ENCODE peak calls at places on chromosomes 13 and 19, in four cellular contexts. C is neural progenitor cell; K is CD8-positive, alpha-beta memory T cell; Q is cardiac fibroblast. J is an unnamed sample.

GRCh38 chr13:51726446-51727185 is 77.3 kb downstream of the DHRS12 start:
- DNase-seq in C (no peak), Q (peak), K (no peak), J (no peak)

GRCh38 chr13:40109324-40109958 is 454.0 kb downstream of the COG6 start:
- DNase-seq in K (no peak), Q (peak), C (no peak), J (peak)

GRCh38 chr19:34808566-34808965 is 35.6 kb upstream of the ZNF599 start:
- DNase-seq in C (no peak), K (no peak), Q (peak), J (peak)

GRCh38 chr13:85266771-85267170 is 532.4 kb downstream of the SLITRK6 start:
- DNase-seq in Q (no peak), K (no peak), C (peak), J (no peak)

GRCh38 chr19:17209126-17210036 is 5.8 kb upstream of the USE1 start:
- DNase-seq in K (no peak), C (peak), Q (peak), J (peak)

GRCh38 chr13:75399879-75400217 is 82.1 kb downstream of the TBC1D4 start:
- DNase-seq in K (no peak), C (no peak), Q (no peak), J (no peak)

GRCh38 chr13:112376050-112376681 is at the start of gene SPACA7:
- DNase-seq in C (no peak), Q (no peak), K (no peak), J (no peak)

GRCh38 chr13:24693862-24694471 is 13.8 kb downstream of the ATP12A start:
- DNase-seq in Q (peak), K (peak), C (peak), J (peak)

GRCh38 chr13:44904982-44905381 is 84.3 kb downstream of the NUFIP1 start:
- DNase-seq in Q (peak), C (no peak), K (no peak), J (peak)

GRCh38 chr19:29711584-29712132 is 3.4 kb downstream of the C19orf12 start:
- DNase-seq in C (no peak), Q (no peak), K (peak), J (no peak)

GRCh38 chr19:10279737-10280442 is 6.9 kb upstream of the ICAM4 start:
- DNase-seq in Q (no peak), C (no peak), K (no peak), J (no peak)

GRCh38 chr13:61600360-61601033 is 184.8 kb upstream of the PCDH20 start:
- DNase-seq in K (no peak), Q (no peak), C (no peak), J (no peak)

GRCh38 chr13:83980322-83980721 is 98.0 kb upstream of the SLITRK1 start:
- DNase-seq in Q (no peak), C (no peak), K (no peak), J (no peak)

GRCh38 chr13:100147825-100148224 is 58.9 kb downstream of the PCCA start:
- DNase-seq in C (no peak), Q (no peak), K (no peak), J (no peak)

GRCh38 chr13:48979892-48980291 is 4.2 kb downstream of the FNDC3A start:
- DNase-seq in C (no peak), Q (no peak), K (no peak), J (no peak)

GRCh38 chr13:66503890-66504289 is 726.2 kb downstream of the PCDH9 start:
- DNase-seq in Q (no peak), K (no peak), C (peak), J (peak)

DNA sequence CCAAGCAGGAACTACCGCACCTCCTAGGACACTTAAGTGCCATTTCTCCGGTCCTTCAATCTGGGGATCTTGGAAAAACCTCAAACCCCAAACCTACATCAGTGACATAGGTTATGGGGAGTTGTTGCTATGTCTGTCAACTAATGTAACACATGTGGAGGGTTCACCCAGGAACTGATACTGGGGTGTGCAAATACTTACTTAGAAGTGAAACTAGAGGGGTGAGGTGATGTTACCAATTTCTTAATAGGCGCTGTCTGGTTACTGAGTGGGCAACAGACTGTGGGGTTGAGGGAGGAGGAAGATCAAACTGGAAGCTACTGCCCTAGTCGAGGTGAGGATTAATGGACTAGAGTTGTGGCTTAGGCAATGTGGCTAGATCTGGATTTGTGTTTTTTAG is 1.9 kb downstream of the ZNF586 start:
- DNase-seq in C (no peak), K (no peak), Q (no peak), J (no peak)
- H3K4me3 ChIP-seq in C (no peak), K (no peak), Q (no peak), J (no peak)

GRCh38 chr19:44748426-44749254 is at the start of gene BCL3:
- DNase-seq in Q (no peak), K (peak), C (peak), J (peak)

GRCh38 chr19:44746616-44746945 is 1.9 kb upstream of the BCL3 start:
- DNase-seq in C (no peak), K (no peak), Q (no peak), J (no peak)

GRCh38 chr19:44745887-44746600 is 2.5 kb upstream of the BCL3 start:
- DNase-seq in Q (no peak), K (no peak), C (no peak), J (no peak)

GRCh38 chr19:44747739-44748425 is 626 bp upstream of the BCL3 start:
- DNase-seq in Q (peak), K (peak), C (peak), J (peak)

DNA sequence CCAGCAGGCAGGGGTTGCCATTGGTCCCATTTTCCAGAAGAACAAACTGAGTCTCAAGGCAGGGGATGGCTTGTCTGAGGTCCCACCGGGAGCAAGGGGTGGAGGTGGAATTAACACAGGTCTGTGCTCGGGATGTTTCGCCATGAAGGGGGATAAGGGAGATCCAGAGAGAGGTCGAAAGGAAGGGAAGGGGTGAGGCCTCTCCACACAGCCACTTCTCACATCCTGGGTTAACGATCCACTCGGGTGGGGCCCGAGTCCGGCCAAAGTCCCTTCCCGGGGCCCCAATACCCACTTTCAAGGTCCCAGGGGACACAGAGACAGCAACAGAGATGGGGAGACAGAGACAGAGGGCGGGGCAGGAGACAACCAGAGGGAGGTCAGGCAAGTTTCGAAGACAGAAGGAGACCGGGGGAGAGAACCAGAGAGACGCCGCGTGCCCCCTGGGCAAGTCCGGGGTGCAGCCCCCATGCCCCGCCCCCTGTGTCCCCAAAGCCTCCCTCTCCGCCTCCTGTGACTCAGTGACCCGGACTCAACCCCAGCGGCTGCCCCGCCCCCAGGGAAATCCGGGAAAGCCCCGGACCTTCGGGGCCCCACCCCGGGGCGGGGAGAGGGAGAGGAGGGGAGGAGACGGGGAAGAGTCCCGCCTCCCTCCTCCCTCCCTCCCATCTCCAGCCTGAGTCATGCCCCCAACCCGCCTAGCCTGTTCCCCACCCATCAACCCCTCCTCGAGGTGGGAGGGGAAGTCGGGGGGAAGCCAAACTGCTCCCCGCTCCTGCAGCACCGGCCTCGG is 1.4 kb upstream of the BCL3 start:
- DNase-seq in C (peak), K (peak), Q (peak), J (peak)
- H3K4me3 ChIP-seq in C (peak), K (peak), Q (peak), J (peak)

DNA sequence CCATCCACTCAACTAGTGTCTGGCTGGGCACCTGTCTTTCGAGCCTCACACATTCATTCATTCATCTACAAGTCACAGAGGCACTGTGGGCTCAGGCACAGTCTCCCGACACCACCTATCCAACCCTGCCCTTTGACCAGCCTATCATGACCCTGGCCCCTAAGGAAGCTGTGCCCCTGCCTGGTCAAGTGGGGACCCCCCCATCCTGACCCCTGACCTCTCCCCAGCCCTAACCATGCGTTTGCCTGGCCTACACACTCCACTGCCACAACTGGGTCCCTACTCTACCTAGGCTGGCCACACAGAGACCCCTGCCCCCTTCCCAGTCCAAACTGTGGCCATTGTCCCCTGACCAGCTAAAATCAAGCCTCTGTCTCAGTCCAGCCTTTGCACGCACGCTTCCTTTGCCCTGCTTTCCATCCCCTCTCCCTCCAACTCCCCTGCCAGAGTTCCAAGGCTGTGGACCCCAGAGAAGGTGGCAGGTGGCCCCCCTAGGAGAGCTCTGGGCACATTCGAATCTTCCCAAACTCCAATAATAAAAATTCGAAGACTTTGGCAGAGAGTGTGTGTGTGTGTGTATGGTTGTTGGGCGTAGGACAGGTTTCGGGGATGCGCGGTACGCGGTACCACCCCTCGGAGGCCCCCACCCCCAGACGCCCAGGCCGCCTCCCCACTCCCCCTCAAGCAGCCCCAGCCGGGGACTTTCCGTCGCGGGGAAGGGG is 404 bp upstream of the IL27RA start:
- DNase-seq in C (no peak), K (no peak), Q (no peak), J (no peak)
- H3K4me3 ChIP-seq in C (peak), K (peak), Q (peak), J (peak)

GRCh38 chr19:4910594-4911273 is 1.4 kb downstream of the UHRF1 start:
- DNase-seq in K (peak), Q (peak), C (peak), J (peak)

GRCh38 chr19:4913996-4914735 is 4.9 kb downstream of the UHRF1 start:
- DNase-seq in K (peak), Q (no peak), C (no peak), J (no peak)

GRCh38 chr19:4911314-4911713 is 2.0 kb downstream of the UHRF1 start:
- DNase-seq in K (no peak), Q (no peak), C (peak), J (no peak)

GRCh38 chr19:4909897-4910593 is 744 bp downstream of the UHRF1 start:
- DNase-seq in K (peak), Q (peak), C (peak), J (peak)

GRCh38 chr19:4911786-4912672 is 2.7 kb downstream of the UHRF1 start:
- DNase-seq in Q (peak), C (peak), K (peak), J (peak)
- H3K4me3 ChIP-seq in Q (peak), C (peak), K (peak), J (no peak)

DNA sequence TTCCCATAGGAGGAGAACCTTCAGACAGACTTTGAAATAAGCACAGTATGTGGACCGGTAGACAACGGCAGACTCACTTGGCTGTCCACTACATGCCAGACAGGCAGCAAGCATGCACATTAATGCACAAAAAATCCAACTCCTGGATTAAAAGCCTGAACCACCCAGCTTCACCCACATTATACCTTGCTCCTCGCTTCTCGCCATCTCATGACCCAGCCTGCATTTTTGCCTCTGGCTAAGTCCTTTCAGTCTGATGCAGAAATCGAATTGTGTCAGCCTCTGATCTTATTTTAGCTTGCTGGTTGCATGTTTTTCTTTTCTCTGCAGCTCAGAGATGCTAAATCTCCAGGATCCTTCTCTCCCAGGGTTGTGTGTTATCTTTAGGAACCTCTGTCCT is 358.7 kb downstream of the RFC3 start:
- DNase-seq in Q (no peak), K (no peak), C (no peak), J (no peak)
- H3K4me3 ChIP-seq in Q (no peak), K (no peak), C (no peak), J (no peak)

GRCh38 chr13:110471156-110471832 is 90.2 kb downstream of the RAB20 start:
- DNase-seq in K (no peak), Q (peak), C (no peak), J (no peak)
- H3K4me3 ChIP-seq in K (no peak), Q (no peak), C (no peak), J (no peak)

DNA sequence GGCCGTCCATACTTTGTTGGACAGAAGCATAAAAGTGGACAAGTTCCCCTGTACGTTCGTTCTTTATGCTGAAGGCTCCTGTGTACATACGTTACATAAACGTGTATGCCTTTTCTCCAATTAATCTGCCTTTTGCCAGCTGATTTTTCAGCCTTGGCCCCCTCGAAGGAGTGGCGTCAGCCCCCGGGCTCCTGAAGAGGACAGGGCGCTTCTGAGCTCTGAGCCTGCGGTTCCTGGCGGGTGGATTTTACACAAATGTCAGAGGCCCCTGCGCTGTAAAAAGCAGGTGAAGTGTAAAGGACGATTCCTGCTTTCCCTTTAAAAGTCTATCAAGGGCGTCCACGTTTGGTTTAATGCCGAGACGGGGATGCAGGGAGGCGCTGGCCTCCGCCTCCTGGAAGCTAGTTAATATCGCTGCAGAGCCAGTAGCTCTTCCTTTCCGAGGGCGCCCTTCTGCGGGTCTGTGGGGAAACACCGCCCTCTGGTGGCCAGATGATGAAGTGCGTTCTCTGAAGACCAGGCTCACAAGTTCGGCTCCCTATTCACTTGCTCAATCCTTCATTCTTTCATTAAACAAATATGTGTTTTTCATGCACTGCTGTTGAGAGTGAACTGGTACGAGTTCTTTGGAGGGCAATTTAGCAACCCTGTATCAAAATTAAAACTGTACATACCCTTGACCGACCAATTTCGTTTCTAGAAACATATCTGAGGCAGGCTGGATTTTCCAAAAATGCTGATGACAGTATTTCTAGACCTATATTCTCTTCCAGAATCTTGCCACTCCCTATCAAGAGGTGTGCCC is 62.0 kb downstream of the GPR12 start:
- DNase-seq in C (peak), Q (peak), K (peak), J (peak)
- H3K4me3 ChIP-seq in C (no peak), Q (no peak), K (no peak), J (no peak)

GRCh38 chr19:5312058-5312457 is 28.6 kb downstream of the PTPRS start:
- DNase-seq in Q (no peak), C (no peak), K (no peak), J (no peak)
- H3K4me3 ChIP-seq in Q (no peak), C (no peak), K (no peak), J (no peak)

DNA sequence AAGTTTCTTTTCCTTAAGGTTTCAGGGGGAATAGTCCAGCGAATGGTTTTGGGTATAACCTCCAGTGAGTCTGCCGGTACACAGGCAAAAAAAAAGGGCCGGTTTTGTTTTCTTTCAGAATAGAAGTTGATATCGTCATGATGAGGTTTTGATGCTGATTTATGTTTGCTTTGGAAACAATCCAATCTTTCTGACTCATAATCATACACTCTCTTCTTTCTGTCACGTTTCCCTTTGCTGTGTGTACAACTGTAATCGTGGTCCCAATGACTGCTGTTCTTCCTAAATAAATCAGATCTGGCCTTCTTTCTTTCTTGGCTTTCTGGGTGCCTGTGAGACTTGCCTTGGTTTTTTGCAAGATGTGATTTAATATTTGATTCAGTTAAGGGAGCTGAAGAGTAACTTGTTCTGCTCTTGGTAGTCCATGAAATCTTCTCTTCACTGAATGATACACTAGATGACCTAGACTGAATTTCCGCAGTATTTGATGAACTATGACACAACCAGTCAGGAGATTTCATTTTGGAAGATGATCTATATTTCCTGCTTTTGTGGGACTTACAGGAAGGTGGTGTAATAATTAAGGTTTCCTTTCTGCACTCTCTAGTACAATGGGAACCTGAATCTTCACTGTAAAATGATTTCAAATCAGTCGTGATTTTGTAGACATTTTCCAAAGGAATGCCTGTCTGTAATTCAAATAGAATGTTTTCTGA is 34.9 kb upstream of the METTL21C start:
- DNase-seq in K (no peak), Q (peak), C (no peak), J (peak)
- H3K4me3 ChIP-seq in K (no peak), Q (no peak), C (no peak), J (no peak)

GRCh38 chr19:18594096-18594823 is 5.7 kb downstream of the REX1BD start:
- DNase-seq in K (peak), C (peak), Q (peak), J (peak)

GRCh38 chr19:18594824-18595373 is 6.3 kb downstream of the REX1BD start:
- DNase-seq in Q (no peak), C (peak), K (no peak), J (no peak)

GRCh38 chr19:18597809-18598660 is 8.6 kb downstream of the CRLF1 start:
- DNase-seq in C (peak), Q (no peak), K (no peak), J (no peak)

GRCh38 chr19:18599485-18599884 is 7.1 kb downstream of the CRLF1 start:
- DNase-seq in Q (no peak), C (no peak), K (no peak), J (no peak)

DNA sequence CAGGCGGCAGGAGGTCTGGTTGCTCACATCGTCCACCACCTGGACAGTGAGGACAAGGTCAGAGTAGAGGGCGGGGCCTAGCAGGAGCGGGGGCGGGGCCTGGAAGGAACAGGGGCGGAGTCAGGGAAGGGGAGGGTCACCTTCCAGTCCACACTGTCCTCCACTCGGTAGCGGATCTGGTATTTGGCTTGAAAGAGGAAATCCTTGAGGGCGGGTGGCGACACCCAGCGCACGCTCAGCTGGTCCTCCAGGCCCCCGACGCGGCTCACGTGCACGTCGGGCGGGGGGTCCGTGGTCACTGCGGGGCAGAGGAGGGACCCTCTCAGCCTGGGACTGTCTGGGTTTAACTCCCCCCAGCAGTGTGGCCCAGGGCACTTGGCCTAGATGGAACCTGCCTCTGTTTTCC is 8.2 kb downstream of the REX1BD start:
- DNase-seq in K (no peak), Q (peak), C (peak), J (no peak)
- H3K4me3 ChIP-seq in K (no peak), Q (no peak), C (no peak), J (no peak)